ENCODE peak calls at places on chromosomes 4 and X, in four cellular contexts. U is SK-N-MC, M is A549, Y is AG04450. G is an unnamed sample.
A peak's percentile ranks its signal among the peaks of the same experiment; 100 is the strongest.

GRCh38 chr4:141406237-141406636 is 185.5 kb downstream of the ZNF330 start:
- DNase-seq in U (no peak), M (no peak), Y (no peak), G (no peak)

GRCh38 chrX:10158279-10158939 is 1.6 kb downstream of the CLCN4 start:
- DNase-seq in U (no peak), M (peak; percentile 25), Y (no peak), G (no peak)

GRCh38 chr4:104073245-104073644 is 353.5 kb upstream of the TACR3 start:
- DNase-seq in U (no peak), M (no peak), Y (no peak), G (no peak)

GRCh38 chr4:15231265-15232091 is 196.4 kb upstream of the C1QTNF7 start:
- DNase-seq in U (no peak), M (peak; percentile 34), Y (peak; percentile 79), G (peak; percentile 84)

GRCh38 chr4:8079031-8079885 is 79.4 kb downstream of the ABLIM2 start:
- DNase-seq in U (no peak), M (no peak), Y (no peak), G (peak; percentile 85)

GRCh38 chr4:4533461-4534169 is 8.2 kb downstream of the STX18 start:
- DNase-seq in U (no peak), M (no peak), Y (no peak), G (no peak)

GRCh38 chrX:68416592-68416991 is 16.7 kb downstream of the OPHN1 start:
- DNase-seq in U (no peak), M (no peak), Y (no peak), G (no peak)

GRCh38 chrX:8783100-8784098 is 17.8 kb downstream of the FAM9A start:
- DNase-seq in U (no peak), M (peak; percentile 11), Y (no peak), G (peak; percentile 38)

GRCh38 chrX:3181846-3182245 is 140.6 kb downstream of the ARSF start:
- DNase-seq in U (no peak), M (no peak), Y (no peak), G (no peak)

GRCh38 chr4:176186721-176187395 is 8.5 kb downstream of the SPATA4 start:
- DNase-seq in U (no peak), M (no peak), Y (no peak), G (no peak)

GRCh38 chrX:119266364-119266995 is 30.4 kb downstream of the PGRMC1 start:
- DNase-seq in U (no peak), M (peak; percentile 24), Y (no peak), G (peak; percentile 26)

GRCh38 chrX:44432641-44433040 is 89.2 kb upstream of the EFHC2 start:
- DNase-seq in U (no peak), M (no peak), Y (peak; percentile 32), G (no peak)

GRCh38 chr4:70849277-70849676 is 9.6 kb upstream of the GRSF1 start:
- DNase-seq in U (no peak), M (no peak), Y (no peak), G (no peak)

GRCh38 chr4:3285558-3286334 is 7.1 kb upstream of the RGS12 start:
- DNase-seq in U (no peak), M (no peak), Y (no peak), G (no peak)

GRCh38 chr4:532588-533317 is 33.7 kb downstream of the PIGG start:
- DNase-seq in U (no peak), M (peak; percentile 11), Y (no peak), G (no peak)

GRCh38 chr4:47002593-47002992 is 9.2 kb upstream of the GABRA4 start:
- DNase-seq in U (no peak), M (no peak), Y (peak; percentile 38), G (no peak)

GRCh38 chr4:151443777-151444176 is 34.8 kb downstream of the FHIP1A start:
- DNase-seq in U (no peak), M (no peak), Y (no peak), G (no peak)

GRCh38 chr4:80138556-80139538 is 58.5 kb upstream of the PRDM8 start:
- DNase-seq in U (no peak), M (no peak), Y (no peak), G (no peak)

GRCh38 chrX:108359811-108360602 is 78.2 kb downstream of the COL4A6 start:
- DNase-seq in U (no peak), M (no peak), Y (peak; percentile 33), G (no peak)

GRCh38 chr4:109313168-109314133 is 11.0 kb upstream of the COL25A1 start:
- DNase-seq in U (no peak), M (no peak), Y (no peak), G (no peak)

GRCh38 chrX:150935466-150935865 is 37.0 kb upstream of the CD99L2 start:
- DNase-seq in U (no peak), M (no peak), Y (no peak), G (no peak)

GRCh38 chr4:85147481-85148076 is 181.1 kb upstream of the WDFY3 start:
- DNase-seq in U (peak; percentile 70), M (peak; percentile 13), Y (peak; percentile 6), G (peak; percentile 29)

GRCh38 chr4:150259861-150260567 is 181.8 kb downstream of the DCLK2 start:
- DNase-seq in U (no peak), M (no peak), Y (no peak), G (no peak)

GRCh38 chr4:38015886-38016515 is 55.8 kb downstream of the PTTG2 start:
- DNase-seq in U (no peak), M (no peak), Y (no peak), G (no peak)

GRCh38 chrX:133323450-133323849 is 91.8 kb downstream of the GPC4 start:
- DNase-seq in U (no peak), M (no peak), Y (no peak), G (no peak)

GRCh38 chr4:140628016-140628415 is 59.3 kb upstream of the UCP1 start:
- DNase-seq in U (no peak), M (no peak), Y (no peak), G (no peak)

GRCh38 chr4:127778102-127778501 is 4.0 kb upstream of the HSPA4L start:
- DNase-seq in U (no peak), M (no peak), Y (no peak), G (no peak)

GRCh38 chr4:39285853-39286252 is 80.3 kb downstream of the RFC1 start:
- DNase-seq in U (no peak), M (no peak), Y (no peak), G (no peak)

GRCh38 chr4:5888706-5889696 is 3.9 kb downstream of the CRMP1 start:
- DNase-seq in U (no peak), M (no peak), Y (no peak), G (no peak)

DNA sequence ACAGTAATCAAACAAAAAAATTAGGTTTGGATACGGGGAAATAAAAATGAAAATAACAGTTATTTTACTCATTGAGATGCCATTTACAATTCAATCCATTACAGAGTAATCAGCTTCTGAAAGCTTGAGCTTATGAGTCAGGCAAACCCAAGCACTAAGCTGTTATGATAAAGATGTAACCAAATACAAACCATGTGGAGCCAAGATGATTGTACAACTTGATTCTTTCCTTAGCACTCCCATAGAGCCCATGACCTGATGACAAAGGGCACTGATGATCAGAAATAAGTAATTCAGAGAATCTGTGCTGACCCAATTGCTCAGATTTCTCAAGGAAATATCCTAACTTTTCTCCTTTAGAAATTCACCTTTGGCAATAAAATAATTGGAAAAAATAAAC is 40.5 kb upstream of the PRKG2 start:
- DNase-seq in U (no peak), M (no peak), Y (peak; percentile 66), G (no peak)
- H3K4me3 ChIP-seq in U (no peak overlapping the region), M (no peak overlapping the region), Y (no peak overlapping the region), G (no peak overlapping the region)

GRCh38 chr4:25098964-25099843 is 61.0 kb downstream of the SEPSECS start:
- DNase-seq in U (no peak), M (no peak), Y (no peak), G (peak; percentile 61)
- H3K4me3 ChIP-seq in U (no peak overlapping the region), M (no peak overlapping the region), Y (no peak overlapping the region), G (no peak overlapping the region)

GRCh38 chr4:148443550-148444295 is 1.5 kb upstream of the NR3C2 start:
- DNase-seq in U (no peak), M (no peak), Y (no peak), G (peak; percentile 50)
- H3K4me3 ChIP-seq in U (peak overlapping the region; percentile 78), M (peak overlapping the region; percentile 64), Y (peak overlapping the region; percentile 35), G (peak overlapping the region; percentile 87)

DNA sequence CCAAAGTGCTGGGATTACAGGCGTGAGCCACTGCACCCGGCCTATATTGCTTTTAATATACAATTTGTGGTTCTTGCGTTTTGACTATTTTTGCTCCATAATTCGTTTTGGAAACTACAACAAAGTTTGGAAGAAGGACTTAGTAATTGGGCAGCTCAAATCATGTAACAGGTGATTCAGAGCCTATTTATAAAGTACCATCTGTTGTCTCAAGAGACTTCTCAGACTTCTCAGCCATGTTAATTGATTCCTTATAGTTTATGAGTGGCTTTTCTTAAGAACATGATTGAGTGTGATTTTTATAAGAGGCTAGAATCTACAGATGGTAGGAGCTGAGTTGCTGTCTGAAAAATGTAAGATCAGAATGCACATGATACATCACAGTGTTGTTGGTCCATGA is 240.2 kb downstream of the ADGRL3 start:
- DNase-seq in U (no peak), M (no peak), Y (no peak), G (no peak)
- H3K4me3 ChIP-seq in U (no peak overlapping the region), M (no peak overlapping the region), Y (no peak overlapping the region), G (no peak overlapping the region)

GRCh38 chr4:174192943-174193342 is 90.5 kb downstream of the FBXO8 start:
- DNase-seq in U (no peak), M (no peak), Y (no peak), G (no peak)

GRCh38 chr4:174199735-174200134 is 83.7 kb downstream of the FBXO8 start:
- DNase-seq in U (no peak), M (no peak), Y (no peak), G (no peak)

GRCh38 chr4:174193438-174194015 is 89.9 kb downstream of the FBXO8 start:
- DNase-seq in U (no peak), M (no peak), Y (no peak), G (no peak)

GRCh38 chr4:174201898-174202297 is 81.6 kb downstream of the FBXO8 start:
- DNase-seq in U (no peak), M (no peak), Y (no peak), G (no peak)

GRCh38 chr4:174198396-174199179 is 84.9 kb downstream of the FBXO8 start:
- DNase-seq in U (no peak), M (no peak), Y (peak; percentile 37), G (no peak)
- H3K4me3 ChIP-seq in U (no peak overlapping the region), M (no peak overlapping the region), Y (no peak overlapping the region), G (no peak overlapping the region)

G was measured in colonic mucosa.